ENCODE peak calls at places on chromosomes 7 and 10, in six cellular contexts. C is Right ventricle myocardium superior, X is anterior cingulate cortex, P is LNCaP clone FGC, B is DMS 273 treated with DMSO at 0.1 percent for 48 hours, M is renal cortical epithelial cell. V is an unnamed sample.

GRCh38 chr10:74165530-74165901 is 14.5 kb downstream of the ADK start:
- DNase-seq in C (no peak), X (no peak), P (no peak), B (no peak), M (no peak), V (no peak)

GRCh38 chr10:26000971-26001370 is 66.9 kb downstream of the MYO3A start:
- DNase-seq in C (no peak), X (no peak), P (no peak), B (no peak), M (no peak), V (no peak)

GRCh38 chr10:70549962-70550845 is 52.3 kb downstream of the PRF1 start:
- DNase-seq in C (peak; percentile 79), X (peak; percentile 30), P (no peak), B (no peak), M (peak; percentile 51), V (peak; percentile 75)

GRCh38 chr7:2006921-2007381 is 225.8 kb downstream of the MAD1L1 start:
- DNase-seq in C (peak; percentile 45), X (no peak), P (no peak), B (no peak), M (no peak), V (peak; percentile 32)

GRCh38 chr7:84043661-84044191 is 150.9 kb downstream of the SEMA3A start:
- DNase-seq in C (no peak), X (no peak), P (no peak), B (no peak), M (peak; percentile 49), V (no peak)

GRCh38 chr7:78473011-78473410 is 674.4 kb downstream of the PHTF2 start:
- DNase-seq in C (no peak), X (no peak), P (no peak), B (no peak), M (peak; percentile 26), V (no peak)

GRCh38 chr7:139682136-139683013 is 95.4 kb downstream of the HIPK2 start:
- DNase-seq in C (no peak), X (no peak), P (no peak), B (no peak), M (peak; percentile 88), V (no peak)

GRCh38 chr7:5997210-5997808 is 11.5 kb downstream of the PMS2 start:
- DNase-seq in C (no peak), X (no peak), P (peak; percentile 52), B (no peak), M (peak; percentile 53), V (no peak)

GRCh38 chr7:138170298-138170697 is 94.0 kb downstream of the AKR1D1 start:
- DNase-seq in C (no peak), X (no peak), P (no peak), B (no peak), M (no peak), V (no peak)

GRCh38 chr7:4842302-4843064 is 19.3 kb downstream of the PAPOLB start:
- DNase-seq in C (no peak), X (no peak), P (no peak), B (no peak), M (no peak), V (peak; percentile 63)

GRCh38 chr7:7051221-7051877 is 131.0 kb upstream of the C1GALT1 start:
- DNase-seq in C (no peak), X (no peak), P (no peak), B (no peak), M (peak; percentile 17), V (no peak)

GRCh38 chr10:90787906-90788491 is 69.8 kb downstream of the HTR7 start:
- DNase-seq in C (no peak), X (no peak), P (peak; percentile 8), B (no peak), M (peak; percentile 38), V (no peak)

GRCh38 chr10:48236199-48236621 is 38.3 kb downstream of the FRMPD2 start:
- DNase-seq in C (no peak), X (no peak), P (no peak), B (no peak), M (no peak), V (no peak)

GRCh38 chr10:127947206-127947605 is 40.3 kb downstream of the PTPRE start:
- DNase-seq in C (no peak), X (no peak), P (no peak), B (no peak), M (no peak), V (no peak)

GRCh38 chr10:52566471-52567246 is 205.9 kb downstream of the MBL2 start:
- DNase-seq in C (no peak), X (no peak), P (peak; percentile 25), B (no peak), M (peak; percentile 26), V (no peak)

GRCh38 chr7:30412810-30413504 is 65.6 kb downstream of the NOD1 start:
- DNase-seq in C (no peak), X (no peak), P (peak; percentile 73), B (peak; percentile 44), M (peak; percentile 88), V (no peak)

GRCh38 chr7:54783952-54784351 is 24.9 kb upstream of the SEC61G start:
- DNase-seq in C (no peak), X (no peak), P (no peak), B (no peak), M (no peak), V (no peak)

GRCh38 chr10:109962247-109962646 is 38.9 kb upstream of the XPNPEP1 start:
- DNase-seq in C (no peak), X (no peak), P (no peak), B (no peak), M (no peak), V (no peak)

GRCh38 chr10:70656489-70656888 is 15.8 kb upstream of the ADAMTS14 start:
- DNase-seq in C (no peak), X (no peak), P (no peak), B (no peak), M (peak; percentile 98), V (no peak)

GRCh38 chr10:122407375-122408125 is 33.0 kb downstream of the PLEKHA1 start:
- DNase-seq in C (no peak), X (no peak), P (no peak), B (no peak), M (no peak), V (no peak)

GRCh38 chr7:100407285-100408180 is 21.0 kb downstream of the ZCWPW1 start:
- DNase-seq in C (no peak), X (no peak), P (peak; percentile 40), B (peak; percentile 26), M (peak; percentile 78), V (no peak)